ENCODE peak calls at places on chromosomes 5 and 9, in seven cellular contexts. One of them, this sample, is unnamed. For H3K4me1, the result is how much of the 10 kb centered on the place peaks cover.

GRCh38 chr5:34452170-34452828 is 203.8 kb upstream of the RAI14 start:
- DNase-seq in stomach: no peak
- DNase-seq in transverse colon: no peak
- DNase-seq in fibroblast of lung: peak
- DNase-seq in CD8-positive, alpha-beta memory T cell: no peak
- DNase-seq in HepG2: no peak
- DNase-seq in mammary epithelial cell: peak
- DNase-seq in this sample: no peak

GRCh38 chr9:27528278-27528885 is 1.2 kb downstream of the MOB3B start:
- DNase-seq in stomach: peak
- DNase-seq in transverse colon: peak
- DNase-seq in fibroblast of lung: peak
- DNase-seq in CD8-positive, alpha-beta memory T cell: peak
- DNase-seq in HepG2: no peak
- DNase-seq in mammary epithelial cell: peak
- DNase-seq in this sample: peak

GRCh38 chr5:133109655-133110483 is 58.1 kb downstream of the HSPA4 start:
- DNase-seq in stomach: no peak
- DNase-seq in transverse colon: no peak
- DNase-seq in fibroblast of lung: no peak
- DNase-seq in CD8-positive, alpha-beta memory T cell: no peak
- DNase-seq in HepG2: no peak
- DNase-seq in mammary epithelial cell: no peak
- DNase-seq in this sample: no peak

GRCh38 chr9:27473135-27473534 is 51.0 kb upstream of the IFNK start:
- DNase-seq in stomach: no peak
- DNase-seq in transverse colon: peak
- DNase-seq in fibroblast of lung: peak
- DNase-seq in CD8-positive, alpha-beta memory T cell: no peak
- DNase-seq in HepG2: no peak
- DNase-seq in mammary epithelial cell: no peak
- DNase-seq in this sample: peak

GRCh38 chr9:136022731-136023400 is 61.7 kb upstream of the UBAC1 start:
- DNase-seq in stomach: no peak
- DNase-seq in transverse colon: no peak
- DNase-seq in fibroblast of lung: no peak
- DNase-seq in CD8-positive, alpha-beta memory T cell: no peak
- DNase-seq in HepG2: no peak
- DNase-seq in mammary epithelial cell: no peak
- DNase-seq in this sample: peak

GRCh38 chr9:72300884-72301283 is 64.1 kb downstream of the ZFAND5 start:
- DNase-seq in stomach: no peak
- DNase-seq in transverse colon: no peak
- DNase-seq in fibroblast of lung: no peak
- DNase-seq in CD8-positive, alpha-beta memory T cell: no peak
- DNase-seq in HepG2: no peak
- DNase-seq in mammary epithelial cell: no peak
- DNase-seq in this sample: no peak

GRCh38 chr9:133171161-133171955 is 7.6 kb upstream of the GBGT1 start:
- DNase-seq in stomach: no peak
- DNase-seq in transverse colon: no peak
- DNase-seq in fibroblast of lung: no peak
- DNase-seq in CD8-positive, alpha-beta memory T cell: no peak
- DNase-seq in HepG2: no peak
- DNase-seq in mammary epithelial cell: no peak
- DNase-seq in this sample: no peak

GRCh38 chr5:14069021-14069420 is 74.1 kb upstream of the TRIO start:
- DNase-seq in stomach: no peak
- DNase-seq in transverse colon: no peak
- DNase-seq in fibroblast of lung: no peak
- DNase-seq in CD8-positive, alpha-beta memory T cell: no peak
- DNase-seq in HepG2: no peak
- DNase-seq in mammary epithelial cell: no peak
- DNase-seq in this sample: no peak

GRCh38 chr5:126143622-126144021 is 279.6 kb upstream of the GRAMD2B start:
- DNase-seq in stomach: no peak
- DNase-seq in transverse colon: no peak
- DNase-seq in fibroblast of lung: no peak
- DNase-seq in CD8-positive, alpha-beta memory T cell: no peak
- DNase-seq in HepG2: no peak
- DNase-seq in mammary epithelial cell: no peak
- DNase-seq in this sample: no peak

GRCh38 chr9:27365977-27366376 is 69.0 kb upstream of the EQTN start:
- DNase-seq in stomach: no peak
- DNase-seq in transverse colon: no peak
- DNase-seq in fibroblast of lung: no peak
- DNase-seq in CD8-positive, alpha-beta memory T cell: peak
- DNase-seq in HepG2: no peak
- DNase-seq in mammary epithelial cell: no peak
- DNase-seq in this sample: no peak

GRCh38 chr5:148471379-148471778 is 87.6 kb downstream of the FBXO38 start:
- DNase-seq in stomach: no peak
- DNase-seq in transverse colon: no peak
- DNase-seq in fibroblast of lung: peak
- DNase-seq in CD8-positive, alpha-beta memory T cell: no peak
- DNase-seq in HepG2: no peak
- DNase-seq in mammary epithelial cell: no peak
- DNase-seq in this sample: peak

GRCh38 chr5:160802567-160802966 is 49.4 kb downstream of the ATP10B start:
- DNase-seq in stomach: no peak
- DNase-seq in transverse colon: peak
- DNase-seq in fibroblast of lung: peak
- DNase-seq in CD8-positive, alpha-beta memory T cell: no peak
- DNase-seq in HepG2: no peak
- DNase-seq in mammary epithelial cell: no peak
- DNase-seq in this sample: no peak

GRCh38 chr5:19322716-19323485 is 665.1 kb downstream of the CDH18 start:
- DNase-seq in stomach: no peak
- DNase-seq in transverse colon: no peak
- DNase-seq in fibroblast of lung: peak
- DNase-seq in CD8-positive, alpha-beta memory T cell: no peak
- DNase-seq in HepG2: no peak
- DNase-seq in mammary epithelial cell: peak
- DNase-seq in this sample: peak

GRCh38 chr9:124663046-124663961 is 107.8 kb downstream of the NR6A1 start:
- DNase-seq in stomach: no peak
- DNase-seq in transverse colon: no peak
- DNase-seq in fibroblast of lung: no peak
- DNase-seq in CD8-positive, alpha-beta memory T cell: no peak
- DNase-seq in HepG2: no peak
- DNase-seq in mammary epithelial cell: no peak
- DNase-seq in this sample: no peak

GRCh38 chr5:6475626-6476312 is 27.1 kb downstream of the UBE2QL1 start:
- DNase-seq in stomach: peak
- DNase-seq in transverse colon: no peak
- DNase-seq in fibroblast of lung: no peak
- DNase-seq in CD8-positive, alpha-beta memory T cell: no peak
- DNase-seq in HepG2: no peak
- DNase-seq in mammary epithelial cell: no peak
- DNase-seq in this sample: no peak

GRCh38 chr9:24257726-24258125 is 288.0 kb downstream of the IZUMO3 start:
- DNase-seq in stomach: no peak
- DNase-seq in transverse colon: no peak
- DNase-seq in fibroblast of lung: no peak
- DNase-seq in CD8-positive, alpha-beta memory T cell: no peak
- DNase-seq in HepG2: no peak
- DNase-seq in mammary epithelial cell: peak
- DNase-seq in this sample: no peak

GRCh38 chr5:107428303-107428761 is 242.4 kb downstream of the EFNA5 start:
- DNase-seq in stomach: no peak
- DNase-seq in transverse colon: no peak
- DNase-seq in fibroblast of lung: peak
- DNase-seq in CD8-positive, alpha-beta memory T cell: no peak
- DNase-seq in HepG2: no peak
- DNase-seq in mammary epithelial cell: peak
- DNase-seq in this sample: no peak
- H3K27ac ChIP-seq in stomach: no peak
- H3K27ac ChIP-seq in transverse colon: peak
- H3K27ac ChIP-seq in fibroblast of lung: no peak
- H3K27ac ChIP-seq in CD8-positive, alpha-beta memory T cell: no peak
- H3K27ac ChIP-seq in HepG2: no peak
- H3K27ac ChIP-seq in mammary epithelial cell: no peak
- H3K27ac ChIP-seq in this sample: no peak

GRCh38 chr5:124660229-124661093 is 86.0 kb downstream of the ZNF608 start:
- DNase-seq in stomach: no peak
- DNase-seq in transverse colon: no peak
- DNase-seq in fibroblast of lung: peak
- DNase-seq in CD8-positive, alpha-beta memory T cell: no peak
- DNase-seq in HepG2: no peak
- DNase-seq in mammary epithelial cell: peak
- DNase-seq in this sample: no peak

GRCh38 chr5:124663101-124663506 is 83.3 kb downstream of the ZNF608 start:
- DNase-seq in stomach: no peak
- DNase-seq in transverse colon: no peak
- DNase-seq in fibroblast of lung: no peak
- DNase-seq in CD8-positive, alpha-beta memory T cell: no peak
- DNase-seq in HepG2: peak
- DNase-seq in mammary epithelial cell: peak
- DNase-seq in this sample: no peak

GRCh38 chr5:124662261-124662781 is 84.1 kb downstream of the ZNF608 start:
- DNase-seq in stomach: no peak
- DNase-seq in transverse colon: peak
- DNase-seq in fibroblast of lung: no peak
- DNase-seq in CD8-positive, alpha-beta memory T cell: no peak
- DNase-seq in HepG2: no peak
- DNase-seq in mammary epithelial cell: peak
- DNase-seq in this sample: no peak

GRCh38 chr5:124659798-124660197 is 86.6 kb downstream of the ZNF608 start:
- DNase-seq in stomach: no peak
- DNase-seq in transverse colon: no peak
- DNase-seq in fibroblast of lung: no peak
- DNase-seq in CD8-positive, alpha-beta memory T cell: no peak
- DNase-seq in HepG2: no peak
- DNase-seq in mammary epithelial cell: no peak
- DNase-seq in this sample: no peak

DNA sequence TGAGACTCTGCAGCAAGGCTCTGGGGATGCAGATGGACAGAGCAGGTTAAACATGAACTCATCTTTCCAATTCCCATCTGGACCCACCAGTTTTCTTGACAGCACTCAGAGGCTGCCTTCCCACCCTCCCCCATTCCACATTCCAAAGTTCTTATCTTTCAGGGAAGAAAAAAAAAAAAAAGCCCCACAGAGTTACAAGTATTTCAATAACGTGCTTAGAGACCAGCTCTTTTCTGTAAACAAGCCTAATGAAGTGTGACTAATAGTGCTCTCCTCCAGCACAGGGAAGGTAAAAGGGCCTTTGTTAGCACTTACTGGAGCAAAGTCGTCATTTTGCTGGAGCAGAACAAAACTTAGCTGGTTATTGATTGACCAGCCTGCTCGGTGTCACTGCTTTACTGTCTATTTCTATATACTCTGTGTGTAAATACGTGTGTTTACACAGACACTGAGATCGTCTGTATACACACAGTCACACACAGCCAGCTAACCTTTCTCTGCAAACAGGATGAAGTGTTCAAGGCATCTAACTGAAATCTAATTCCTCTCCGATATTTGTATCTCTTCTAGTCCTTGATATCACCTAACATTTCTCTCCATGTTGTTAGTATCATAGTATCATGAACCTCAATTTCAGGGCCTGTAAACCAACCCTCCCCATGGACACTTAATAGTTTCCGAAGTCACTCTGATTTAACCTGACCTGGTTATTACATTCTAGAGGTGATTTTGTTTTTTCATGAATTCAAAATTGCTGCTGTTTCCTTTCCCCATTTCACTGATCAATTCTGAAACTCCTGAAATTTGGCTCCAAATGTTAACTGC is 84.9 kb downstream of the ZNF608 start:
- DNase-seq in stomach: peak
- DNase-seq in transverse colon: no peak
- DNase-seq in fibroblast of lung: peak
- DNase-seq in CD8-positive, alpha-beta memory T cell: no peak
- DNase-seq in HepG2: peak
- DNase-seq in mammary epithelial cell: peak
- DNase-seq in this sample: no peak
- H3K4me1 ChIP-seq in stomach: half or more
- H3K4me1 ChIP-seq in transverse colon: half or more
- H3K4me1 ChIP-seq in fibroblast of lung: under half
- H3K4me1 ChIP-seq in CD8-positive, alpha-beta memory T cell: under half
- H3K4me1 ChIP-seq in HepG2: half or more
- H3K4me1 ChIP-seq in mammary epithelial cell: under half
- H3K4me1 ChIP-seq in this sample: under half

GRCh38 chr9:104980039-104980654 is 52.2 kb upstream of the ABCA1 start:
- DNase-seq in stomach: no peak
- DNase-seq in transverse colon: no peak
- DNase-seq in fibroblast of lung: no peak
- DNase-seq in CD8-positive, alpha-beta memory T cell: no peak
- DNase-seq in HepG2: no peak
- DNase-seq in mammary epithelial cell: peak
- DNase-seq in this sample: peak

GRCh38 chr9:104982543-104982942 is 54.6 kb upstream of the ABCA1 start:
- DNase-seq in stomach: peak
- DNase-seq in transverse colon: no peak
- DNase-seq in fibroblast of lung: no peak
- DNase-seq in CD8-positive, alpha-beta memory T cell: no peak
- DNase-seq in HepG2: no peak
- DNase-seq in mammary epithelial cell: no peak
- DNase-seq in this sample: no peak

GRCh38 chr9:104983491-104983890 is 55.5 kb upstream of the ABCA1 start:
- DNase-seq in stomach: no peak
- DNase-seq in transverse colon: no peak
- DNase-seq in fibroblast of lung: no peak
- DNase-seq in CD8-positive, alpha-beta memory T cell: no peak
- DNase-seq in HepG2: no peak
- DNase-seq in mammary epithelial cell: no peak
- DNase-seq in this sample: peak

GRCh38 chr9:104984121-104984520 is 56.2 kb upstream of the ABCA1 start:
- DNase-seq in stomach: no peak
- DNase-seq in transverse colon: no peak
- DNase-seq in fibroblast of lung: no peak
- DNase-seq in CD8-positive, alpha-beta memory T cell: no peak
- DNase-seq in HepG2: no peak
- DNase-seq in mammary epithelial cell: no peak
- DNase-seq in this sample: no peak

DNA sequence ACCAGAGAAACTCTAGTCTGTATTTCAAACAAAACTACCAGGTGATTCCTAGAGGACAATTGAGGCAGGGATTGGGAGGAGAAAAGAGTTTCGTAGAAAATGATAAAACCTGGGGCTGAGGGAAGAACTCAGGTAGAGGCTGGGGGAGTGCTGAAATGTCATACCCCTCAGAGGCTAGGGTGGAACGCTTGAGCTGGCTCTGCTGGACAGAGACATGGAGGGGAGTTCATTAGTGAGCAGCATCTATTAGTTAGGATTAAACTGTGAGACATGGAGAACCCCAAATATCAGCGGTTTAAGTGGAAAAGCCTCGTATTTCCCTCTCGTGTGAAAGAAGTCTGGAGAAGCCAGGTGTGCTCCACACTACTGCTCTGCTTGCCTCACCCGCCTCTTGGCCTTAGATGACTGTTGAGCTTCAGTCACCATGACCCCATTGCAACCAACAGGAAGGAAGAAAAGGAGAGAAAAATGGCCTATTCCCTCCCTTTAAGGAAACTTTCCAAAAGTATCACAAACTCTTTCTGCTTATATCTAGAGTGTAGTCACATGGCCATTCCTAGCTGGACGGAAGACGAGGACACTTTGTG is 53.7 kb upstream of the ABCA1 start:
- DNase-seq in stomach: no peak
- DNase-seq in transverse colon: no peak
- DNase-seq in fibroblast of lung: no peak
- DNase-seq in CD8-positive, alpha-beta memory T cell: no peak
- DNase-seq in HepG2: no peak
- DNase-seq in mammary epithelial cell: no peak
- DNase-seq in this sample: no peak
- H3K27ac ChIP-seq in stomach: no peak
- H3K27ac ChIP-seq in transverse colon: no peak
- H3K27ac ChIP-seq in fibroblast of lung: no peak
- H3K27ac ChIP-seq in CD8-positive, alpha-beta memory T cell: no peak
- H3K27ac ChIP-seq in HepG2: no peak
- H3K27ac ChIP-seq in mammary epithelial cell: no peak
- H3K27ac ChIP-seq in this sample: no peak

GRCh38 chr9:121776739-121777637 is 125.6 kb downstream of the DAB2IP start:
- DNase-seq in stomach: peak
- DNase-seq in transverse colon: peak
- DNase-seq in fibroblast of lung: no peak
- DNase-seq in CD8-positive, alpha-beta memory T cell: no peak
- DNase-seq in HepG2: no peak
- DNase-seq in mammary epithelial cell: no peak
- DNase-seq in this sample: peak
- H3K4me1 ChIP-seq in stomach: under half
- H3K4me1 ChIP-seq in transverse colon: under half
- H3K4me1 ChIP-seq in fibroblast of lung: under half
- H3K4me1 ChIP-seq in CD8-positive, alpha-beta memory T cell: under half
- H3K4me1 ChIP-seq in HepG2: under half
- H3K4me1 ChIP-seq in mammary epithelial cell: under half
- H3K4me1 ChIP-seq in this sample: under half